ENCODE peak calls at places on chromosomes 2 and 18, in five cellular contexts. E is NCI-H1105 treated with DMSO at 0.1 percent for 48 hours; H is mucosa of gallbladder; D is stimulated activated CD4-positive, alpha-beta T cell treated with anti-CD3 and anti-CD28 coated beads, Interleukin-12 subunit alpha, Interleukin-12 subunit beta, amount 100 ng/mL, for 48 hours; F is T-helper 9 cell. C is an unnamed sample.

GRCh38 chr18:26383454-26384270 is 157.4 kb downstream of the TAF4B start:
- DNase-seq in E (peak), H (no peak), D (no peak), F (no peak), C (peak)

GRCh38 chr2:100820346-100821254 is 661 bp downstream of the NPAS2 start:
- DNase-seq in E (no peak), H (no peak), D (no peak), F (no peak), C (no peak)

GRCh38 chr2:38692636-38693318 is 26.9 kb downstream of the GALM start:
- DNase-seq in E (no peak), H (peak), D (no peak), F (no peak), C (no peak)

GRCh38 chr18:58257461-58257860 is 213.4 kb downstream of the NEDD4L start:
- DNase-seq in E (no peak), H (no peak), D (no peak), F (no peak), C (no peak)

GRCh38 chr2:185391571-185391970 is 347.0 kb upstream of the FSIP2 start:
- DNase-seq in E (no peak), H (no peak), D (no peak), F (no peak), C (no peak)

GRCh38 chr2:233857511-233858118 is 3.3 kb upstream of the HJURP start:
- DNase-seq in E (no peak), H (no peak), D (peak), F (peak), C (no peak)

GRCh38 chr18:63158012-63158631 is 161.4 kb downstream of the BCL2 start:
- DNase-seq in E (no peak), H (no peak), D (no peak), F (no peak), C (no peak)

GRCh38 chr2:189483571-189484415 is 42.5 kb downstream of the WDR75 start:
- DNase-seq in E (no peak), H (no peak), D (no peak), F (no peak), C (no peak)

GRCh38 chr2:170770008-170770303 is 222 bp upstream of the ERICH2 start:
- DNase-seq in E (peak), H (no peak), D (no peak), F (no peak), C (no peak)

GRCh38 chr2:18518116-18519111 is 42.0 kb downstream of the RDH14 start:
- DNase-seq in E (no peak), H (no peak), D (no peak), F (no peak), C (no peak)

GRCh38 chr2:85160946-85161625 is 27.9 kb downstream of the TCF7L1 start:
- DNase-seq in E (no peak), H (no peak), D (no peak), F (no peak), C (no peak)

GRCh38 chr2:27071990-27072830 is 756 bp upstream of the OST4 start:
- DNase-seq in E (peak), H (peak), D (peak), F (no peak), C (no peak)

GRCh38 chr2:116517936-116518335 is 1296.6 kb upstream of the DDX18 start:
- DNase-seq in E (no peak), H (no peak), D (no peak), F (no peak), C (no peak)

GRCh38 chr18:50079571-50080295 is 115.2 kb downstream of the MYO5B start:
- DNase-seq in E (peak), H (peak), D (no peak), F (no peak), C (no peak)

GRCh38 chr2:240399419-240400318 is 35.8 kb upstream of the GPC1 start:
- DNase-seq in E (no peak), H (no peak), D (no peak), F (no peak), C (no peak)

GRCh38 chr2:125313806-125314205 is 1288.7 kb downstream of the CNTNAP5 start:
- DNase-seq in E (peak), H (no peak), D (no peak), F (no peak), C (no peak)

GRCh38 chr18:36708366-36708765 is 120.4 kb downstream of the TPGS2 start:
- DNase-seq in E (no peak), H (no peak), D (no peak), F (no peak), C (no peak)

GRCh38 chr2:56334622-56335021 is 150.8 kb downstream of the CCDC85A start:
- DNase-seq in E (no peak), H (no peak), D (no peak), F (no peak), C (no peak)

GRCh38 chr18:74023220-74023619 is 124.4 kb downstream of the FBXO15 start:
- DNase-seq in E (peak), H (no peak), D (no peak), F (no peak), C (no peak)

GRCh38 chr2:54673501-54673998 is 49.9 kb upstream of the EML6 start:
- DNase-seq in E (no peak), H (peak), D (peak), F (no peak), C (no peak)

GRCh38 chr2:202870431-202871160 is 970 bp downstream of the ICA1L start:
- DNase-seq in E (peak), H (peak), D (peak), F (peak), C (no peak)

GRCh38 chr18:24052053-24052452 is 37.5 kb downstream of the TTC39C start:
- DNase-seq in E (no peak), H (no peak), D (no peak), F (no peak), C (no peak)

GRCh38 chr2:145845923-145846322 is 1326.0 kb upstream of the ZEB2 start:
- DNase-seq in E (no peak), H (no peak), D (no peak), F (no peak), C (no peak)

GRCh38 chr2:98385050-98385699 is 38.9 kb downstream of the CNGA3 start:
- DNase-seq in E (peak), H (peak), D (peak), F (peak), C (peak)

GRCh38 chr18:54254265-54254758 is 15.0 kb upstream of the POLI start:
- DNase-seq in E (no peak), H (no peak), D (no peak), F (no peak), C (no peak)

GRCh38 chr18:24094561-24094960 is 44.3 kb upstream of the CABYR start:
- DNase-seq in E (no peak), H (no peak), D (no peak), F (no peak), C (no peak)

GRCh38 chr2:75340560-75340959 is 141.2 kb upstream of the TACR1 start:
- DNase-seq in E (peak), H (no peak), D (no peak), F (no peak), C (no peak)

GRCh38 chr2:54957321-54957999 is 92.8 kb downstream of the RTN4 start:
- DNase-seq in E (peak), H (no peak), D (no peak), F (no peak), C (no peak)

GRCh38 chr2:241033346-241033987 is 35.0 kb downstream of the SNED1 start:
- DNase-seq in E (no peak), H (no peak), D (no peak), F (no peak), C (no peak)

GRCh38 chr2:197306691-197307030 is 3.9 kb downstream of the ANKRD44 start:
- DNase-seq in E (no peak), H (no peak), D (no peak), F (no peak), C (no peak)

GRCh38 chr18:78521744-78522143 is 457.9 kb upstream of the SALL3 start:
- DNase-seq in E (no peak), H (no peak), D (no peak), F (no peak), C (no peak)

GRCh38 chr2:224381913-224382647 is 19.8 kb downstream of the FAM124B start:
- DNase-seq in E (no peak), H (no peak), D (no peak), F (no peak), C (no peak)

GRCh38 chr2:224802407-224802806 is 86.2 kb upstream of the CCDC195 start:
- DNase-seq in E (no peak), H (no peak), D (no peak), F (no peak), C (no peak)